ENCODE peak calls at places on chromosomes 12 and 14, in seven cellular contexts. K, L, T, I, U, O and P are unnamed samples.

GRCh38 chr14:86404425-86404824 is 874.5 kb downstream of the FLRT2 start:
- DNase-seq in O (peak), U (no peak), I (no peak), K (peak), T (no peak), L (no peak), P (no peak)

GRCh38 chr14:104808456-104808855 is 7.6 kb downstream of the ZBTB42 start:
- DNase-seq in U (no peak), L (no peak), T (no peak), O (no peak), I (no peak), K (no peak), P (no peak)

GRCh38 chr14:65203574-65203973 is 101.3 kb upstream of the MAX start:
- DNase-seq in O (no peak), K (no peak), U (no peak), T (no peak), L (no peak), I (no peak), P (no peak)

GRCh38 chr12:47686645-47687240 is 19.1 kb downstream of the RPAP3 start:
- DNase-seq in K (peak), O (peak), L (no peak), I (peak), T (peak), U (peak), P (no peak)

GRCh38 chr12:80778005-80778541 is 61.4 kb downstream of the MYF5 start:
- DNase-seq in T (peak), I (peak), L (no peak), O (peak), K (peak), U (peak), P (peak)

GRCh38 chr12:106122004-106122403 is 16.8 kb downstream of the NUAK1 start:
- DNase-seq in L (no peak), I (no peak), O (no peak), K (no peak), T (no peak), U (no peak), P (no peak)

GRCh38 chr14:57060276-57060956 is 208.3 kb downstream of the EXOC5 start:
- DNase-seq in I (no peak), U (no peak), L (no peak), O (no peak), K (no peak), T (no peak), P (no peak)

GRCh38 chr14:77158175-77158908 is 16.8 kb upstream of the ZDHHC22 start:
- DNase-seq in K (peak), L (no peak), U (peak), I (no peak), T (peak), O (peak), P (no peak)